ENCODE peak calls at places on chromosomes 3 and 15, in eight cellular contexts. One of them, this sample, is unnamed.

GRCh38 chr15:70474682-70475438 is 288.5 kb downstream of the UACA start:
- DNase-seq in OCI-LY7: no peak
- DNase-seq in GF-D8: peak; percentile 44
- DNase-seq in globus pallidus: peak; percentile 37
- DNase-seq in caudate nucleus: no peak
- DNase-seq in progenitor cell of endocrine pancreas: no peak
- DNase-seq in activated gamma-delta T cell treated with Interleukin-2 at 50 U/mL for 16 hours: peak; percentile 30
- DNase-seq in ELR: peak; percentile 88
- DNase-seq in this sample: peak; percentile 14

GRCh38 chr3:174243194-174243593 is 615.9 kb upstream of the NAALADL2 start:
- DNase-seq in caudate nucleus: no peak
- DNase-seq in ELR: peak; percentile 5
- DNase-seq in OCI-LY7: no peak
- DNase-seq in globus pallidus: no peak
- DNase-seq in progenitor cell of endocrine pancreas: no peak
- DNase-seq in GF-D8: no peak
- DNase-seq in activated gamma-delta T cell treated with Interleukin-2 at 50 U/mL for 16 hours: no peak
- DNase-seq in this sample: no peak

GRCh38 chr15:59249816-59250215 is 43.2 kb downstream of the LDHAL6B start:
- DNase-seq in OCI-LY7: no peak
- DNase-seq in globus pallidus: no peak
- DNase-seq in progenitor cell of endocrine pancreas: no peak
- DNase-seq in GF-D8: no peak
- DNase-seq in caudate nucleus: no peak
- DNase-seq in activated gamma-delta T cell treated with Interleukin-2 at 50 U/mL for 16 hours: no peak
- DNase-seq in ELR: no peak
- DNase-seq in this sample: no peak

GRCh38 chr3:13550257-13550693 is 1.4 kb downstream of the FBLN2 start:
- DNase-seq in ELR: no peak
- DNase-seq in globus pallidus: no peak
- DNase-seq in activated gamma-delta T cell treated with Interleukin-2 at 50 U/mL for 16 hours: no peak
- DNase-seq in OCI-LY7: no peak
- DNase-seq in progenitor cell of endocrine pancreas: no peak
- DNase-seq in caudate nucleus: no peak
- DNase-seq in GF-D8: no peak
- DNase-seq in this sample: no peak

GRCh38 chr15:39180494-39180930 is 400.4 kb upstream of the THBS1 start:
- DNase-seq in GF-D8: no peak
- DNase-seq in progenitor cell of endocrine pancreas: no peak
- DNase-seq in activated gamma-delta T cell treated with Interleukin-2 at 50 U/mL for 16 hours: no peak
- DNase-seq in OCI-LY7: no peak
- DNase-seq in ELR: no peak
- DNase-seq in caudate nucleus: no peak
- DNase-seq in globus pallidus: no peak
- DNase-seq in this sample: no peak

GRCh38 chr15:100879046-100879445 is 585 bp upstream of the ALDH1A3 start:
- DNase-seq in activated gamma-delta T cell treated with Interleukin-2 at 50 U/mL for 16 hours: no peak
- DNase-seq in progenitor cell of endocrine pancreas: no peak
- DNase-seq in OCI-LY7: no peak
- DNase-seq in GF-D8: no peak
- DNase-seq in ELR: peak; percentile 32
- DNase-seq in caudate nucleus: no peak
- DNase-seq in globus pallidus: no peak
- DNase-seq in this sample: no peak

GRCh38 chr3:9392041-9392440 is 5.4 kb upstream of the SETD5 start:
- DNase-seq in ELR: no peak
- DNase-seq in OCI-LY7: no peak
- DNase-seq in globus pallidus: no peak
- DNase-seq in caudate nucleus: no peak
- DNase-seq in GF-D8: no peak
- DNase-seq in activated gamma-delta T cell treated with Interleukin-2 at 50 U/mL for 16 hours: no peak
- DNase-seq in progenitor cell of endocrine pancreas: no peak
- DNase-seq in this sample: no peak

GRCh38 chr15:45794304-45794703 is 159.5 kb downstream of the SQOR start:
- DNase-seq in activated gamma-delta T cell treated with Interleukin-2 at 50 U/mL for 16 hours: no peak
- DNase-seq in ELR: no peak
- DNase-seq in caudate nucleus: no peak
- DNase-seq in progenitor cell of endocrine pancreas: no peak
- DNase-seq in GF-D8: no peak
- DNase-seq in globus pallidus: no peak
- DNase-seq in OCI-LY7: no peak
- DNase-seq in this sample: no peak

GRCh38 chr3:58054652-58055051 is 46.4 kb downstream of the FLNB start:
- DNase-seq in globus pallidus: no peak
- DNase-seq in OCI-LY7: no peak
- DNase-seq in ELR: no peak
- DNase-seq in caudate nucleus: no peak
- DNase-seq in activated gamma-delta T cell treated with Interleukin-2 at 50 U/mL for 16 hours: no peak
- DNase-seq in progenitor cell of endocrine pancreas: no peak
- DNase-seq in GF-D8: no peak
- DNase-seq in this sample: no peak

GRCh38 chr3:108420926-108421325 is 89.5 kb downstream of the MYH15 start:
- DNase-seq in activated gamma-delta T cell treated with Interleukin-2 at 50 U/mL for 16 hours: no peak
- DNase-seq in OCI-LY7: no peak
- DNase-seq in ELR: peak; percentile 95
- DNase-seq in caudate nucleus: no peak
- DNase-seq in globus pallidus: no peak
- DNase-seq in GF-D8: no peak
- DNase-seq in progenitor cell of endocrine pancreas: no peak
- DNase-seq in this sample: no peak

GRCh38 chr3:130935761-130936160 is 41.9 kb downstream of the ATP2C1 start:
- DNase-seq in ELR: peak; percentile 75
- DNase-seq in progenitor cell of endocrine pancreas: no peak
- DNase-seq in caudate nucleus: no peak
- DNase-seq in OCI-LY7: no peak
- DNase-seq in globus pallidus: no peak
- DNase-seq in GF-D8: no peak
- DNase-seq in activated gamma-delta T cell treated with Interleukin-2 at 50 U/mL for 16 hours: no peak
- DNase-seq in this sample: no peak

GRCh38 chr15:31264534-31265089 is 62.0 kb upstream of the KLF13 start:
- DNase-seq in OCI-LY7: no peak
- DNase-seq in progenitor cell of endocrine pancreas: no peak
- DNase-seq in ELR: no peak
- DNase-seq in globus pallidus: no peak
- DNase-seq in GF-D8: no peak
- DNase-seq in activated gamma-delta T cell treated with Interleukin-2 at 50 U/mL for 16 hours: no peak
- DNase-seq in caudate nucleus: no peak
- DNase-seq in this sample: no peak

GRCh38 chr3:197364410-197365071 is 66.1 kb upstream of the DLG1 start:
- DNase-seq in ELR: no peak
- DNase-seq in GF-D8: no peak
- DNase-seq in caudate nucleus: no peak
- DNase-seq in progenitor cell of endocrine pancreas: no peak
- DNase-seq in OCI-LY7: no peak
- DNase-seq in globus pallidus: peak; percentile 53
- DNase-seq in activated gamma-delta T cell treated with Interleukin-2 at 50 U/mL for 16 hours: no peak
- DNase-seq in this sample: no peak

GRCh38 chr15:25684521-25685215 is 178.5 kb downstream of the ATP10A start:
- DNase-seq in globus pallidus: no peak
- DNase-seq in caudate nucleus: peak; percentile 36
- DNase-seq in OCI-LY7: no peak
- DNase-seq in GF-D8: no peak
- DNase-seq in ELR: no peak
- DNase-seq in activated gamma-delta T cell treated with Interleukin-2 at 50 U/mL for 16 hours: no peak
- DNase-seq in progenitor cell of endocrine pancreas: no peak
- DNase-seq in this sample: no peak

GRCh38 chr3:64188810-64189560 is 36.3 kb downstream of the PRICKLE2 start:
- DNase-seq in OCI-LY7: no peak
- DNase-seq in progenitor cell of endocrine pancreas: no peak
- DNase-seq in ELR: peak; percentile 95
- DNase-seq in GF-D8: no peak
- DNase-seq in caudate nucleus: peak; percentile 18
- DNase-seq in activated gamma-delta T cell treated with Interleukin-2 at 50 U/mL for 16 hours: no peak
- DNase-seq in globus pallidus: peak; percentile 43
- DNase-seq in this sample: no peak

GRCh38 chr15:62606376-62607164 is 436.0 kb upstream of the TPM1 start:
- DNase-seq in activated gamma-delta T cell treated with Interleukin-2 at 50 U/mL for 16 hours: no peak
- DNase-seq in OCI-LY7: no peak
- DNase-seq in caudate nucleus: no peak
- DNase-seq in globus pallidus: peak; percentile 11
- DNase-seq in progenitor cell of endocrine pancreas: no peak
- DNase-seq in GF-D8: no peak
- DNase-seq in ELR: peak; percentile 99
- DNase-seq in this sample: no peak

GRCh38 chr15:71781179-71781964 is 29.0 kb upstream of the NR2E3 start:
- DNase-seq in ELR: peak; percentile 65
- DNase-seq in progenitor cell of endocrine pancreas: no peak
- DNase-seq in caudate nucleus: no peak
- DNase-seq in activated gamma-delta T cell treated with Interleukin-2 at 50 U/mL for 16 hours: no peak
- DNase-seq in OCI-LY7: no peak
- DNase-seq in GF-D8: no peak
- DNase-seq in globus pallidus: no peak
- DNase-seq in this sample: no peak